ENCODE peak calls at places on chromosomes 1 and 21, in seven cellular contexts. T is fibroblast of pulmonary artery; D is BJ; E is CD4-positive, alpha-beta T cell; U is stomach; Y is transverse colon; V is keratinocyte. I is an unnamed sample.

GRCh38 chr21:30839304-30839703 is 9.7 kb upstream of the KRTAP7-1 start:
- DNase-seq in Y (peak; percentile 7), V (no peak), D (no peak), U (no peak), E (no peak), T (peak; percentile 0), I (no peak)

GRCh38 chr1:209590405-209590804 is 6.9 kb downstream of the CAMK1G start:
- DNase-seq in Y (no peak), U (no peak), D (no peak), V (no peak), E (no peak), T (no peak), I (no peak)

GRCh38 chr1:162942903-162943567 is 82.1 kb upstream of the CCDC190 start:
- DNase-seq in Y (no peak), V (no peak), T (peak; percentile 58), E (no peak), D (no peak), U (no peak), I (no peak)

GRCh38 chr1:239909894-239910293 is 181.8 kb upstream of the FMN2 start:
- DNase-seq in U (no peak), T (peak; percentile 4), Y (peak; percentile 23), E (no peak), D (no peak), V (no peak), I (no peak)

GRCh38 chr1:103250441-103250861 is 142.1 kb upstream of the COL11A1 start:
- DNase-seq in Y (no peak), D (peak; percentile 10), V (no peak), E (no peak), U (no peak), T (peak; percentile 39), I (no peak)

GRCh38 chr1:28540651-28541050 is 12.2 kb upstream of the TRNAU1AP start:
- DNase-seq in T (no peak), D (no peak), E (no peak), V (no peak), U (no peak), Y (no peak), I (no peak)

GRCh38 chr1:115679141-115679611 is 37.4 kb downstream of the VANGL1 start:
- DNase-seq in V (no peak), D (no peak), Y (peak; percentile 18), U (no peak), T (peak; percentile 70), E (no peak), I (no peak)

GRCh38 chr1:11598461-11598860 is 55.8 kb downstream of the FBXO2 start:
- DNase-seq in E (no peak), D (no peak), Y (no peak), U (no peak), T (peak; percentile 28), V (no peak), I (no peak)

GRCh38 chr1:200090252-200091159 is 63.0 kb downstream of the NR5A2 start:
- DNase-seq in D (no peak), T (no peak), Y (no peak), E (no peak), V (no peak), U (no peak), I (no peak)

GRCh38 chr1:221711642-221712041 is 30.2 kb downstream of the DUSP10 start:
- DNase-seq in V (no peak), D (no peak), Y (no peak), E (no peak), T (no peak), U (no peak), I (no peak)

GRCh38 chr1:171422489-171422888 is 62.8 kb upstream of the PRRC2C start:
- DNase-seq in V (no peak), D (peak; percentile 50), T (peak; percentile 29), U (no peak), E (no peak), Y (no peak), I (no peak)

GRCh38 chr1:93750946-93751345 is 69.3 kb upstream of the BCAR3 start:
- DNase-seq in Y (no peak), D (no peak), E (no peak), T (no peak), U (no peak), V (no peak), I (no peak)

GRCh38 chr1:89890085-89890754 is 69.4 kb downstream of the LRRC8D start:
- DNase-seq in V (peak; percentile 98), T (peak; percentile 69), Y (no peak), D (no peak), U (no peak), E (no peak), I (no peak)

GRCh38 chr1:182617734-182618288 is 13.6 kb upstream of the RGS16 start:
- DNase-seq in D (no peak), E (no peak), U (no peak), V (no peak), T (peak; percentile 29), Y (no peak), I (no peak)

GRCh38 chr1:43853161-43853921 is 80.3 kb upstream of the ARTN start:
- DNase-seq in U (peak; percentile 67), Y (peak; percentile 78), D (no peak), E (no peak), T (peak; percentile 73), V (no peak), I (no peak)

GRCh38 chr1:23273450-23274133 is 56.3 kb upstream of the HTR1D start:
- DNase-seq in E (no peak), T (peak; percentile 90), Y (no peak), D (peak; percentile 34), V (no peak), U (no peak), I (peak; percentile 74)

GRCh38 chr1:197919523-197920301 is 2.5 kb downstream of the LHX9 start:
- DNase-seq in E (no peak), Y (no peak), T (no peak), D (no peak), U (no peak), V (no peak), I (no peak)

GRCh38 chr1:99710994-99711393 is 55.4 kb downstream of the FRRS1 start:
- DNase-seq in V (no peak), E (no peak), U (no peak), T (no peak), Y (no peak), D (no peak), I (no peak)
- TF ChIP-seq CTCF in V (no peak), E (no peak), U (no peak), T (no peak), Y (no peak), D (no peak), I (no peak)

GRCh38 chr1:107532318-107532717 is 391.5 kb downstream of the NTNG1 start:
- DNase-seq in Y (no peak), T (no peak), V (no peak), D (no peak), E (no peak), U (peak; percentile 49), I (no peak)
- TF ChIP-seq CTCF in Y (no peak), T (no peak), V (no peak), D (no peak), E (no peak), U (no peak), I (no peak)

GRCh38 chr1:245859510-245860114 is 647.5 kb downstream of the SMYD3 start:
- DNase-seq in Y (no peak), E (no peak), V (peak; percentile 21), D (no peak), T (peak; percentile 35), U (no peak), I (no peak)

GRCh38 chr1:245862812-245863540 is 644.1 kb downstream of the SMYD3 start:
- DNase-seq in D (no peak), T (no peak), V (no peak), U (no peak), Y (no peak), E (no peak), I (no peak)

GRCh38 chr1:245858683-245859509 is 648.2 kb downstream of the SMYD3 start:
- DNase-seq in V (no peak), E (no peak), T (peak; percentile 53), D (no peak), Y (no peak), U (no peak), I (no peak)

GRCh38 chr1:245863566-245864184 is 643.4 kb downstream of the SMYD3 start:
- DNase-seq in E (no peak), V (no peak), Y (no peak), T (no peak), D (no peak), U (no peak), I (no peak)

DNA sequence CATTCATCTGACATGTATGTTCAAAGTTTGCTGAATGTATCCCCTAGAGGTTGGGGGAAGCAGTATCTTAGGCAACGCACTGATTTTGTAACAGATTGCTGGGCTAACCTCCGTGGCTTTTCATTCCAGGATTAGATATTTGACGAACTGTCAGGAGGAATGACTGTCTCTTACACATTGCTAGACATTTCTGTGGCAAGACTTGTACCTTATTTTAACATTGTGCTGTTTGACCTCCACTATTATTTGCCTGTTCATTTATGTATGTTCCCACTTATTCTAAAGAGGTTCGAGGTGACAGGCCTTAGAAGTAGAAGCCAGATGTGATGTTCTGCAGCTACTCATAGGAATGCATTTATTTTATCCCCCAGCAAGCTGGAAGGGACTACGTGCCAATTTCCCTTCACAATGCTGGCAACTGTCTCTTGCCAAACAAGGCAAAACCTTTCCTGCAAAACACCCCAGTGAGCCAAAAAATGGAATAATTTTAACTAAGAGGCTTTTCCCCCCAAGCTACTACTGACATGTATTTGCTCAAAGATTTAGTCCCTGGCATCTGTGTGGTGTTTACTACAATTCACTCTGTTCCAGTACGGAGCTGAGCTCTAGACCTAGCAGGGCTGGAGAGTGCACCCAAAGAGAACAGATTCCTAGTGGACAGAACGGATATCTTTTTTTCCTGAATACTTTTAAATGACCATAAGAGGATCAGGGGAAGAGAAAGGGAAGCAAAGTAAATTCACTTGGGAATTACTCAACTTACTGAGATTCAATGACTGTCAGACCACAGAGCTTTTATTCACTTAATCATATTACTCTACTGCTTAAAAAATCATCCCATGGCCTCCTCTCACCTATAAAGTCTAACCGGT is 646.2 kb downstream of the SMYD3 start:
- DNase-seq in D (no peak), Y (no peak), V (no peak), E (no peak), T (peak; percentile 88), U (no peak), I (no peak)
- TF ChIP-seq CTCF in D (peak; percentile 28), Y (no peak), V (no peak), E (no peak), T (no peak), U (no peak), I (no peak)

DNA sequence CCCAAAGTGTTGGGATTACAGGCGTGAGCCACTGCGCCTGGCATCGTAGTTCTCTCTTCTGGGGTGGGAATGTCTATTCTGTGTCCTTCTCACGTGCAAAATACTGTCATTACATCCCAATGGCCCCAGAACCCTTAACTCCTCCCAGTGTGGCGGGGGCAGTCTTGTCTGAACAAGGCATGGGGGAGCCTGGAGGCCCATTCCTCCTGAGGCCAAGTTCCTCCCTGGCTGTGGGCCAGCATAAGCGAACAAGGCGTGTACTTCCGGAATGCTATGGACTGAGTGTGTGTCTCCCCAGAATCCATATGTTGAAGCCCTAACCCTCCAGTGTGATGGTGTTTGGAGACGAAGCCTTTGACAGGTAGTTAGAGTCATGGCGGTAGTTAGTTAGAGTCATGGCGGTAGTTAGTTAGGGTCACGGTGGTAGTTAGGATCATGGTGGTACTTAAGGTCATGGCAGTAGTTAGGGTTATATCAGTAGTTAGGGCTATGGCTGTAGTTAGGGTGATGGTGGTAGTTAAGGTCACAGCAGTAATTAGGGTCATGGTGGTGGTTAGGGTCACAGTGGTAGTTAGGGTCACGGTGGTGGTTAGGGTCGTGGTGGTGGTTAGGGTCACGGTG is 71.0 kb downstream of the PRKCZ start:
- DNase-seq in E (no peak), V (no peak), D (no peak), U (no peak), T (no peak), Y (no peak), I (no peak)
- TF ChIP-seq CTCF in E (no peak), V (no peak), D (no peak), U (no peak), T (no peak), Y (no peak), I (no peak)